ENCODE peak calls at places on chromosome 17, in five cellular contexts. X, N, Q, Z and J are unnamed samples.

GRCh38 chr17:78040561-78041400 is 82.3 kb downstream of the TNRC6C start:
- DNase-seq in X (peak), N (no peak), Q (no peak), Z (peak), J (no peak)

GRCh38 chr17:73767696-73768095 is 123.5 kb upstream of the SDK2 start:
- DNase-seq in X (no peak), N (no peak), Q (no peak), Z (no peak), J (peak)

GRCh38 chr17:37182786-37183185 is 193.0 kb upstream of the C17orf78 start:
- DNase-seq in X (no peak), N (no peak), Q (no peak), Z (no peak), J (no peak)

GRCh38 chr17:49752508-49752907 is 11.4 kb downstream of the FAM117A start:
- DNase-seq in X (no peak), N (no peak), Q (no peak), Z (no peak), J (no peak)

GRCh38 chr17:43572368-43572980 is 26.3 kb upstream of the ETV4 start:
- DNase-seq in X (no peak), N (no peak), Q (no peak), Z (peak), J (no peak)

GRCh38 chr17:10729334-10730193 is at the start of gene TMEM220:
- DNase-seq in X (peak), N (no peak), Q (no peak), Z (peak), J (no peak)

GRCh38 chr17:44935116-44935515 is 12.5 kb downstream of the KIF18B start:
- DNase-seq in X (peak), N (no peak), Q (no peak), Z (no peak), J (peak)

GRCh38 chr17:2478446-2478845 is 33.2 kb downstream of the METTL16 start:
- DNase-seq in X (no peak), N (no peak), Q (no peak), Z (no peak), J (no peak)

GRCh38 chr17:703081-703875 is 11.4 kb downstream of the VPS53 start:
- DNase-seq in X (no peak), N (no peak), Q (no peak), Z (no peak), J (no peak)

GRCh38 chr17:68450391-68450790 is 6.9 kb downstream of the WIPI1 start:
- DNase-seq in X (no peak), N (no peak), Q (no peak), Z (no peak), J (no peak)

GRCh38 chr17:69466905-69467630 is 52.6 kb downstream of the MAP2K6 start:
- DNase-seq in X (no peak), N (peak), Q (no peak), Z (peak), J (no peak)

GRCh38 chr17:13256545-13256944 is 238.7 kb upstream of the ELAC2 start:
- DNase-seq in X (no peak), N (no peak), Q (no peak), Z (no peak), J (no peak)

GRCh38 chr17:10754109-10754508 is 24.3 kb upstream of the TMEM220 start:
- DNase-seq in X (no peak), N (no peak), Q (no peak), Z (peak), J (no peak)

GRCh38 chr17:718075-718474 is 3.4 kb upstream of the VPS53 start:
- DNase-seq in X (no peak), N (no peak), Q (no peak), Z (no peak), J (no peak)

GRCh38 chr17:27282054-27282501 is 11.8 kb upstream of the WSB1 start:
- DNase-seq in X (no peak), N (no peak), Q (no peak), Z (no peak), J (no peak)

GRCh38 chr17:72022328-72022727 is 98.5 kb upstream of the SOX9 start:
- DNase-seq in X (no peak), N (no peak), Q (no peak), Z (no peak), J (no peak)

GRCh38 chr17:72717676-72718075 is 374.8 kb downstream of the SLC39A11 start:
- DNase-seq in X (no peak), N (no peak), Q (no peak), Z (no peak), J (no peak)

GRCh38 chr17:40316571-40317344 is 7.8 kb downstream of the RARA start:
- DNase-seq in X (peak), N (no peak), Q (no peak), Z (peak), J (peak)

GRCh38 chr17:40086150-40087044 is 14.0 kb downstream of the NR1D1 start:
- DNase-seq in X (no peak), N (no peak), Q (no peak), Z (peak), J (peak)

GRCh38 chr17:49002766-49003165 is 5.6 kb downstream of the IGF2BP1 start:
- DNase-seq in X (no peak), N (no peak), Q (no peak), Z (peak), J (no peak)

GRCh38 chr17:73901661-73902415 is 257.6 kb upstream of the SDK2 start:
- DNase-seq in X (no peak), N (no peak), Q (no peak), Z (peak), J (no peak)

GRCh38 chr17:1695365-1695764 is 10.7 kb upstream of the PRPF8 start:
- DNase-seq in X (no peak), N (no peak), Q (no peak), Z (no peak), J (no peak)

GRCh38 chr17:59435238-59435637 is 103.8 kb downstream of the YPEL2 start:
- DNase-seq in X (no peak), N (no peak), Q (peak), Z (no peak), J (no peak)

GRCh38 chr17:35752945-35753764 is at the start of gene GAS2L2:
- DNase-seq in X (no peak), N (no peak), Q (no peak), Z (no peak), J (no peak)

GRCh38 chr17:10616502-10617119 is 40.5 kb downstream of the MYH3 start:
- DNase-seq in X (peak), N (peak), Q (no peak), Z (peak), J (no peak)

GRCh38 chr17:74332763-74333220 is 6.8 kb downstream of the KIF19 start:
- DNase-seq in X (no peak), N (no peak), Q (no peak), Z (peak), J (no peak)

GRCh38 chr17:42565523-42566214 is 1.2 kb upstream of the MLX start:
- DNase-seq in X (no peak), N (no peak), Q (no peak), Z (no peak), J (no peak)

GRCh38 chr17:40017422-40018080 is 2.3 kb downstream of the CSF3 start:
- DNase-seq in X (no peak), N (no peak), Q (no peak), Z (no peak), J (no peak)

GRCh38 chr17:5837055-5837491 is 233.1 kb upstream of the WSCD1 start:
- DNase-seq in X (no peak), N (no peak), Q (peak), Z (no peak), J (no peak)

GRCh38 chr17:12731839-12732238 is 57.5 kb upstream of the ARHGAP44 start:
- DNase-seq in X (no peak), N (no peak), Q (no peak), Z (no peak), J (no peak)

GRCh38 chr17:19338031-19338990 is 24.2 kb downstream of the B9D1 start:
- DNase-seq in X (peak), N (no peak), Q (no peak), Z (peak), J (no peak)

GRCh38 chr17:68783861-68784260 is 171.3 kb downstream of the ABCA8 start:
- DNase-seq in X (no peak), N (no peak), Q (no peak), Z (no peak), J (no peak)

GRCh38 chr17:3554440-3554839 is 3.2 kb downstream of the TRPV3 start:
- DNase-seq in X (no peak), N (no peak), Q (no peak), Z (no peak), J (no peak)

GRCh38 chr17:81241648-81242420 is 2.7 kb downstream of the NDUFAF8 start:
- DNase-seq in X (no peak), N (no peak), Q (no peak), Z (peak), J (no peak)

GRCh38 chr17:2691965-2692780 is 19.4 kb downstream of the CLUH start:
- DNase-seq in X (peak), N (no peak), Q (no peak), Z (no peak), J (peak)

GRCh38 chr17:44797809-44798208 is 32.3 kb downstream of the GJC1 start:
- DNase-seq in X (peak), N (no peak), Q (no peak), Z (no peak), J (no peak)

GRCh38 chr17:81295678-81296381 is 723 bp upstream of the SLC38A10 start:
- DNase-seq in X (no peak), N (no peak), Q (no peak), Z (peak), J (no peak)

GRCh38 chr17:9473716-9474115 is 101.9 kb downstream of the STX8 start:
- DNase-seq in X (no peak), N (no peak), Q (peak), Z (no peak), J (no peak)

GRCh38 chr17:40778466-40778865 is 3.9 kb downstream of the KRT27 start:
- DNase-seq in X (no peak), N (no peak), Q (no peak), Z (no peak), J (no peak)

GRCh38 chr17:34517406-34517805 is 62.0 kb upstream of the TMEM132E start:
- DNase-seq in X (no peak), N (no peak), Q (no peak), Z (no peak), J (no peak)

GRCh38 chr17:34519286-34519685 is 60.1 kb upstream of the TMEM132E start:
- DNase-seq in X (no peak), N (no peak), Q (no peak), Z (no peak), J (no peak)
- TF ChIP-seq CTCF in X (no peak), N (peak), Q (peak), Z (peak), J (peak)

DNA sequence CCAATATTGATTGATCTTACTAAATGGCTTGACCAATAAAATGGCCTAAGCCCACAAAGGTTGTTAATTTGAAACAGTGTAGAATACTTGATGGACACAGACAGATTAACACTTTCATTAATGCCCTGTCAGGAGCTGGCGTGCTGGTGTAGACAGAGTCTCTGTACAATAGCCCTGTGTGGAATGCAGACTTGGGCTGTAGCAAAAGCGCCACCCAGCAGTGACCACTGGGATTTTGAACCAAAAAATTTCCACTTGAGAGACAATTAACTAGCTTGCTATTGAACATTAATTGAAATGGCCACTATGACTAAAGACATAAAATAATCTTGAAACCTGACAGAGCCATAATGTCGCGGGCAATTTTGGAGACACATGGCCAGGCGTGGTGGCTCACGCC is 19.7 kb upstream of the GUCY2D start:
- DNase-seq in X (peak), N (no peak), Q (no peak), Z (no peak), J (no peak)
- TF ChIP-seq CTCF in X (no peak), N (no peak), Q (peak), Z (peak), J (peak)

GRCh38 chr17:66676421-66676820 is 158.5 kb upstream of the CACNG5 start:
- DNase-seq in X (no peak), N (no peak), Q (peak), Z (peak), J (no peak)

GRCh38 chr17:66670211-66670610 is 164.7 kb upstream of the CACNG5 start:
- DNase-seq in X (no peak), N (no peak), Q (no peak), Z (no peak), J (no peak)

GRCh38 chr17:66675273-66675990 is 159.5 kb upstream of the CACNG5 start:
- DNase-seq in X (no peak), N (no peak), Q (no peak), Z (no peak), J (no peak)

GRCh38 chr17:66675991-66676371 is 158.9 kb upstream of the CACNG5 start:
- DNase-seq in X (peak), N (no peak), Q (no peak), Z (peak), J (no peak)

GRCh38 chr17:66673668-66674276 is 161.1 kb upstream of the CACNG5 start:
- DNase-seq in X (peak), N (peak), Q (peak), Z (peak), J (no peak)
- TF ChIP-seq CTCF in X (peak), N (peak), Q (peak), Z (peak), J (peak)

GRCh38 chr17:57001541-57001940 is 23.6 kb downstream of the SCPEP1 start:
- DNase-seq in X (no peak), N (no peak), Q (no peak), Z (no peak), J (no peak)

GRCh38 chr17:57006040-57006439 is 28.1 kb downstream of the SCPEP1 start:
- DNase-seq in X (no peak), N (no peak), Q (no peak), Z (no peak), J (no peak)

GRCh38 chr17:57002904-57003303 is 25.0 kb downstream of the SCPEP1 start:
- DNase-seq in X (no peak), N (no peak), Q (no peak), Z (no peak), J (no peak)

GRCh38 chr17:57008958-57009357 is 31.0 kb downstream of the SCPEP1 start:
- DNase-seq in X (no peak), N (no peak), Q (no peak), Z (no peak), J (no peak)

GRCh38 chr17:57004944-57005579 is 27.1 kb downstream of the SCPEP1 start:
- DNase-seq in X (no peak), N (no peak), Q (no peak), Z (no peak), J (no peak)
- TF ChIP-seq CTCF in X (peak), N (peak), Q (peak), Z (peak), J (peak)

DNA sequence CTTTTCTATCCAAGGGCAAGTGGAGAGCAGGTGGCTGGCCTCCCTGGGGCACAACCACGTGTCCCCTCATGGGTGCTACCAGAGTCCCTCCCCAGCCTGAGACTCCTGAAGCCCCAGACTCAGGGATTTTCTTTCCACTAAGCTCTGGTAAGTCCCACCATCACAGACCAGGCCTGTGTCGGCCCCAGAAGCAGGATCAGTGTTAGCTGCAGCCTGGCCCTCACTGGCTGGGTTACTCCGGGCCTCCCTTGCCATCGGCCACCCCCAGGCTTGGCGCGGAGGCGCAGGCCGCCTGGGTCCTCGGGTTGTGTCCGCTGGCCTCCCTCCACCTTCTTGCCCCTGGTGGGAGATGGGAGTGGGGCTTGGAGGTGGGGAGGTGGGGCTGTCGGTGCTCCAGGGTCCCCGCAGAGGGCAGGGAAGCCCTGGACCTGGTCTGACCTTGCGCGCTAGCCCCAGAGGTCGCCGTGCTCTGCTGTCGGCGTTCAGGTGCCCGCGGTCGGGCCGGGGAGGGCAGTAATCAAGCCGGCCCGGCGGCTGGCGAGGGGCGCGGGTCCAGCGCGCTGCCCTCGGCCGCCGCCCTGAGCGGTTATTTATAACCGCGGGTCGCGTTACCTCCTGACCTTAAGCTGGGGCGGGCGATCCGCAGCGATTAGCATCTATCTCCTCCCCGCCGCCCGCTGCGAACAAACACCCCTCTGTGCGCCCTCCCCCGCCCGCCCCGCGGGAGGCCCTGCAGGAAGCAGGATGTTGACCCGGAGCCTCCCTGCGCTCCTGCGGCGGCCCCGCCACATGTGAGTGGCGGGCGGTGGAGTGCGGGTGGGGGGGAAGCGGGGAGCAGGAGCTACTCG is 78.1 kb upstream of the TOB1 start:
- DNase-seq in X (peak), N (no peak), Q (no peak), Z (peak), J (peak)
- TF ChIP-seq CTCF in X (no peak), N (no peak), Q (no peak), Z (no peak), J (no peak)

DNA sequence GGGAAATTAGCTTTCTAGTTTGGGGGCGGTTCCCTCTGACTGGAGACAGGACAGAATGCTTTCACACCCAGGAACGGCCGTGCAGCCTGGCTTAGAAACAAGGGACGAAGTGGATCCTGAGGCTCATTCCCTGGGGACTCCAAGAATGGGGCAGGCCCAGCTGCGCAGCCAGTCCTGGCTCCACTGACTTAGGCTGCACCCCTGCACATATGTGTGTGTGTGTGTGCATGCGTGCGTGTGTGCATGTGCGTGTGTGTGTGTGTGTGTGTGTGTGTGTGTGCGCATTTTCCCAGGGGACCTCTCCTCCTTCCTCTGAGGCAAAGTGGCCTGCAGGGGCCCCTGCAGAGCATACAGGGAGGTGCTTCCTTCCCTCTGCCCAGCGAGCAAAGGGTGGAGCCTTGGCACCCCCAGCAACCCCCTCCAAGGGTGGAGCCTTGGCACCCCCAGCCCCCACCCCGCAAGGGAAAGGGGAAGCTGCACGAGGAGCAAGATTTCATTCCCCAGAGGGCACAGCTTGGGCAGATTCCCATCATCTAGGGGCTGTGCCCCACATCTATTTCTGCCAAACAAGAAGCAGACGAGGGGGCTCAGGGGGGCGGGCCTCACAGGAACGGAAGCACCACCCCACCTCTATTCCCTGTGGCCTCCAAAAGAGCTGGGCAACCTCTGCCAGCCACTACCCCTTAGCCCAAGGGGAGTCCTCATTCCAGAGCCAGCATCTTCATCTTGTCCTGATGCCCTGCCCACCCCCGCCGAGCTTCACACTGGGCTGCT is 97.6 kb upstream of the CBX4 start:
- DNase-seq in X (no peak), N (no peak), Q (no peak), Z (no peak), J (no peak)
- TF ChIP-seq CTCF in X (no peak), N (no peak), Q (no peak), Z (no peak), J (no peak)

GRCh38 chr17:75771334-75772281 is 6.6 kb upstream of the GALK1 start:
- DNase-seq in X (peak), N (no peak), Q (no peak), Z (peak), J (no peak)
- TF ChIP-seq CTCF in X (no peak), N (peak), Q (peak), Z (peak), J (peak)

GRCh38 chr17:82732118-82732743 is 3.2 kb upstream of the FN3K start:
- DNase-seq in X (no peak), N (no peak), Q (no peak), Z (no peak), J (no peak)
- TF ChIP-seq CTCF in X (no peak), N (no peak), Q (no peak), Z (no peak), J (no peak)